ENCODE peak calls at places on chromosomes 12 and 14, in eight cellular contexts. X is heart right ventricle, G is adipocyte, A is Karpas-422, B is esophagus squamous epithelium, Y is Peyer's patch, P is Caco-2, Q is stomach. M is an unnamed sample. For H3K36me3, the result is how much of the 10 kb centered on the place peaks cover.

GRCh38 chr12:24728826-24729225 is 220.1 kb downstream of the BCAT1 start:
- DNase-seq in X (no peak), G (no peak), A (no peak), B (no peak), Y (no peak), P (no peak), Q (no peak), M (no peak)

GRCh38 chr12:45989857-45990467 is 412 bp downstream of the SCAF11 start:
- DNase-seq in X (peak), G (peak), A (peak), B (no peak), Y (peak), P (no peak), Q (peak), M (peak)

GRCh38 chr14:71824816-71825215 is 107.4 kb upstream of the RGS6 start:
- DNase-seq in X (no peak), G (no peak), A (no peak), B (no peak), Y (no peak), P (no peak), Q (no peak), M (no peak)

GRCh38 chr12:30965613-30965985 is 39.1 kb downstream of the TSPAN11 start:
- DNase-seq in X (no peak), G (no peak), A (no peak), B (no peak), Y (no peak), P (peak), Q (peak), M (no peak)

GRCh38 chr14:100293497-100294212 is 12.6 kb downstream of the SLC25A29 start:
- DNase-seq in X (no peak), G (no peak), A (no peak), B (no peak), Y (no peak), P (no peak), Q (no peak), M (no peak)

GRCh38 chr12:91381309-91381804 is 198.7 kb upstream of the DCN start:
- DNase-seq in X (peak), G (peak), A (peak), B (no peak), Y (peak), P (no peak), Q (peak), M (no peak)

GRCh38 chr12:69151254-69151751 is 88.1 kb upstream of the CPSF6 start:
- DNase-seq in X (no peak), G (peak), A (no peak), B (no peak), Y (no peak), P (peak), Q (no peak), M (no peak)

GRCh38 chr14:68834816-68835215 is 41.9 kb upstream of the ZFP36L1 start:
- DNase-seq in X (no peak), G (no peak), A (no peak), B (no peak), Y (no peak), P (no peak), Q (no peak), M (no peak)

GRCh38 chr14:89912667-89913211 is 41.8 kb downstream of the EFCAB11 start:
- DNase-seq in X (no peak), G (peak), A (no peak), B (no peak), Y (no peak), P (peak), Q (no peak), M (peak)

GRCh38 chr14:89504084-89504483 is 87.1 kb upstream of the FOXN3 start:
- DNase-seq in X (no peak), G (peak), A (no peak), B (no peak), Y (no peak), P (no peak), Q (no peak), M (no peak)

GRCh38 chr12:54603173-54603814 is 14.8 kb upstream of the PPP1R1A start:
- DNase-seq in X (no peak), G (peak), A (peak), B (no peak), Y (peak), P (peak), Q (peak), M (peak)

GRCh38 chr12:55659486-55660385 is 23.0 kb downstream of the OR10P1 start:
- DNase-seq in X (no peak), G (peak), A (peak), B (no peak), Y (no peak), P (peak), Q (no peak), M (no peak)

GRCh38 chr14:92898732-92899131 is 24.2 kb upstream of the CHGA start:
- DNase-seq in X (no peak), G (no peak), A (no peak), B (no peak), Y (no peak), P (no peak), Q (no peak), M (no peak)

GRCh38 chr12:116317986-116318737 is 40.7 kb upstream of the MED13L start:
- DNase-seq in X (no peak), G (no peak), A (no peak), B (no peak), Y (no peak), P (no peak), Q (peak), M (no peak)

GRCh38 chr12:38906482-38907170 is 1.2 kb upstream of the CPNE8 start:
- DNase-seq in X (peak), G (peak), A (no peak), B (peak), Y (peak), P (peak), Q (peak), M (peak)

GRCh38 chr12:1634149-1634548 is 5.1 kb downstream of the WNT5B start:
- DNase-seq in X (no peak), G (no peak), A (no peak), B (no peak), Y (no peak), P (no peak), Q (no peak), M (no peak)

GRCh38 chr14:45426685-45427282 is 173.8 kb upstream of the MIS18BP1 start:
- DNase-seq in X (no peak), G (peak), A (peak), B (no peak), Y (no peak), P (peak), Q (no peak), M (no peak)

GRCh38 chr12:75844985-75845384 is 186.6 kb downstream of the PHLDA1 start:
- DNase-seq in X (no peak), G (no peak), A (no peak), B (no peak), Y (no peak), P (no peak), Q (no peak), M (no peak)

GRCh38 chr12:120853188-120853587 is 51.0 kb downstream of the SPPL3 start:
- DNase-seq in X (no peak), G (peak), A (no peak), B (no peak), Y (no peak), P (no peak), Q (no peak), M (no peak)

GRCh38 chr12:8681129-8681902 is 16.5 kb upstream of the RIMKLB start:
- DNase-seq in X (no peak), G (peak), A (no peak), B (no peak), Y (peak), P (peak), Q (no peak), M (no peak)

GRCh38 chr14:36512585-36513003 is 7.4 kb downstream of the NKX2-1 start:
- DNase-seq in X (no peak), G (no peak), A (no peak), B (no peak), Y (no peak), P (no peak), Q (no peak), M (no peak)

GRCh38 chr12:84919271-84919670 is 6.7 kb upstream of the SLC6A15 start:
- DNase-seq in X (no peak), G (no peak), A (no peak), B (no peak), Y (no peak), P (no peak), Q (no peak), M (no peak)

GRCh38 chr14:51224551-51224950 is 15.5 kb upstream of the TMX1 start:
- DNase-seq in X (no peak), G (peak), A (no peak), B (no peak), Y (no peak), P (no peak), Q (no peak), M (no peak)

GRCh38 chr12:131388164-131388795 is 322.6 kb upstream of the SFSWAP start:
- DNase-seq in X (no peak), G (no peak), A (peak), B (no peak), Y (no peak), P (no peak), Q (no peak), M (no peak)

GRCh38 chr14:74562515-74563232 is 49.4 kb downstream of the LTBP2 start:
- DNase-seq in X (no peak), G (peak), A (no peak), B (no peak), Y (no peak), P (peak), Q (no peak), M (no peak)

GRCh38 chr12:47814539-47815170 is 5.0 kb downstream of the HDAC7 start:
- DNase-seq in X (no peak), G (no peak), A (peak), B (no peak), Y (no peak), P (no peak), Q (no peak), M (no peak)

GRCh38 chr12:3182426-3182825 is 105.2 kb downstream of the TSPAN9 start:
- DNase-seq in X (no peak), G (no peak), A (no peak), B (no peak), Y (no peak), P (no peak), Q (no peak), M (no peak)

GRCh38 chr12:117043598-117043901 is 55.7 kb downstream of the TESC start:
- DNase-seq in X (no peak), G (no peak), A (no peak), B (no peak), Y (no peak), P (no peak), Q (no peak), M (no peak)

GRCh38 chr14:23827100-23827892 is 126.3 kb upstream of the DHRS4 start:
- DNase-seq in X (no peak), G (no peak), A (no peak), B (no peak), Y (no peak), P (no peak), Q (no peak), M (no peak)

GRCh38 chr14:24813819-24814259 is 179.8 kb upstream of the GZMB start:
- DNase-seq in X (no peak), G (no peak), A (no peak), B (no peak), Y (no peak), P (no peak), Q (no peak), M (no peak)

GRCh38 chr12:5997260-5997659 is 52.2 kb upstream of the ANO2 start:
- DNase-seq in X (no peak), G (no peak), A (no peak), B (no peak), Y (no peak), P (no peak), Q (no peak), M (no peak)

DNA sequence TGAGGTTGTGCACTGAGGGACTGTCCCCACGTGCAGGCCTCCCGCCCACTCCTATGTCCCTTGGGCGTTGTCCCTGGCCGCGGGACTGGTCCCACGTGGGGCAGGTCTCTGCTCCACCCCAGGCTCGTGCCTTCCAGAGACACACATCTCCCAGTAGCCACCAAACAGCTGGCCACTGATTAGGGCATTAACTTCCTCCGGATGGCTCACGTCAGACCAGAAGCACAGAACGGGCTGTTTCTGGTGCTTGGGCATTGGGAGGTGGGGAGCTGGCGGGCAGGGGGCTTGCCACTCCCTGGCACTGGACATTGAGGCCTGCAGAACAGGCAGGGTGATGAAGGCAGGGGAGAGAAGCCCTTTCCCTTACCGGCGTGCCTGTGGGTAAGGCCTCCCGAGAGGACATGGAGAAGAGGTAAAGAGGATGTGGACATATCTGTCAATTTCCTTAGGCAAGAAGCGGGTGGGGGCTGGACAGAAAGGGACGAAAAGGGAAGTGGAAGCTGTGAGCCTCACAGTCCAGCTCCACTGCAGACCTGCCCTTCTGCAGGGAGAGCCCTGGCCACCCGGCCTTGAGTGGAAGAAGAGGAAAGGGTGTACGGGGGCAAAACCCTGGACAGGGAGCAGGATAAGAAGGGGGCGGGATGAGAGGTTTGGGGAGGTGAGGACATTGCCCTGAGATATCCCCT is 101.2 kb downstream of the NINJ2 start:
- DNase-seq in X (no peak), G (no peak), A (no peak), B (peak), Y (no peak), P (no peak), Q (no peak), M (no peak)
- H3K36me3 ChIP-seq in X (under half), G (under half), A (under half), B (under half), Y (under half), P (under half), Q (under half), M (under half)

DNA sequence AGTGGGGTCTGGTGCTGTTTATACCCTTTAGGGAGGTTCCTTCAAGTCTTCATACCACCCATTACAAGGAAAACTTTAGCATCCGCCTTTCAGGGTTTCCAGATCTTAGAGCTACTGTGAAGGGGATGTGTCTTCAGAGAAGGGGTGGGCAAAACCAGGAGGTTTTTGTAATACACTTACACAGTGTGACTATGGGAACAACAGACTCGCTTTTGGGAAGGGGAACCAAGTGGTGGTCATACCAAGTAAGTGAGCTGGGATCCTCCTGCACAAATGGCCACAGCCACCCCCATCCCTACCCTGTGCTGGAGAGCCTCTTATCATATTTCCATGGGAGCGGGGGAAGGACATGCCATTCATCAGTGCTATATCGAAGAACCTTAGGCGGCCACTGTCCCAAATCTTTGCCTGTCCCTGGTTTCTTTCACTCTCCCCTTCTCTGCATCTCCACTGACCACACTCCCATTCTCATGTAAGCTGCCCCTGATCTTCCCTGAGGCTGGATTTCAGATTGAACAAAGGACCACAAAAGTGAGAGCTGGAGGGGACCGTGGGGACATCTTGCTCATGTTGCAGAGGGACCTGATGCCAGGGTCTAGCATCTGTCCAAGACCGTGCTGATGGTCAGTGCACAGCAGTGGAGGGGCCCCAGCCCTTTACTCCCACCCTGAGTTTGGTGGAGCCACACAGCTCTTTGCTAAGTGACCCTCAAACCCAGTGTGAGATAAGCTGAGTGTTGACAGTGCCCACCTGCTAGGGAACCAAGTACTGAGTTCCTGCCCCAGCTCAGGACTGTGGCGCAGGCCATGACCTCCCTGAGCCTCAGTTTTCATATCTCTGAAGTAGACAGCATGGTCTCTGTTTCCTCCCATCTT is 51.4 kb downstream of the DAD1 start:
- DNase-seq in X (no peak), G (no peak), A (no peak), B (no peak), Y (no peak), P (no peak), Q (no peak), M (no peak)
- H3K36me3 ChIP-seq in X (under half), G (under half), A (under half), B (under half), Y (under half), P (under half), Q (under half), M (under half)

GRCh38 chr14:20391505-20391904 is 21.8 kb downstream of the TEP1 start:
- DNase-seq in X (no peak), G (no peak), A (no peak), B (no peak), Y (no peak), P (no peak), Q (no peak), M (no peak)
- H3K36me3 ChIP-seq in X (half or more), G (half or more), A (under half), B (half or more), Y (under half), P (under half), Q (half or more), M (half or more)

GRCh38 chr12:49037947-49038237 is 19.3 kb upstream of the PRKAG1 start:
- DNase-seq in X (peak), G (no peak), A (no peak), B (no peak), Y (no peak), P (no peak), Q (no peak), M (no peak)
- H3K36me3 ChIP-seq in X (half or more), G (half or more), A (under half), B (half or more), Y (under half), P (under half), Q (half or more), M (half or more)

GRCh38 chr14:56386024-56386423 is 193.6 kb upstream of the TMEM260 start:
- DNase-seq in X (no peak), G (no peak), A (no peak), B (no peak), Y (no peak), P (no peak), Q (no peak), M (no peak)
- H3K36me3 ChIP-seq in X (under half), G (under half), A (under half), B (under half), Y (under half), P (under half), Q (under half), M (under half)

GRCh38 chr14:49487238-49487637 is 98.9 kb downstream of the RPS29 start:
- DNase-seq in X (no peak), G (no peak), A (no peak), B (no peak), Y (no peak), P (no peak), Q (no peak), M (no peak)
- H3K36me3 ChIP-seq in X (under half), G (under half), A (under half), B (under half), Y (under half), P (under half), Q (under half), M (under half)

GRCh38 chr14:67392728-67393314 is 19.1 kb downstream of the PLEK2 start:
- DNase-seq in X (no peak), G (no peak), A (no peak), B (no peak), Y (no peak), P (no peak), Q (no peak), M (no peak)
- H3K36me3 ChIP-seq in X (under half), G (under half), A (under half), B (under half), Y (under half), P (under half), Q (under half), M (under half)

GRCh38 chr12:102462803-102463499 is 17.4 kb downstream of the IGF1 start:
- DNase-seq in X (no peak), G (peak), A (no peak), B (no peak), Y (no peak), P (no peak), Q (no peak), M (no peak)

GRCh38 chr12:102465762-102466560 is 14.4 kb downstream of the IGF1 start:
- DNase-seq in X (no peak), G (no peak), A (no peak), B (no peak), Y (no peak), P (no peak), Q (no peak), M (no peak)

GRCh38 chr12:102470964-102471363 is 9.4 kb downstream of the IGF1 start:
- DNase-seq in X (no peak), G (no peak), A (no peak), B (no peak), Y (no peak), P (no peak), Q (no peak), M (no peak)

GRCh38 chr12:102463659-102464249 is 16.6 kb downstream of the IGF1 start:
- DNase-seq in X (no peak), G (no peak), A (no peak), B (no peak), Y (no peak), P (no peak), Q (no peak), M (no peak)

DNA sequence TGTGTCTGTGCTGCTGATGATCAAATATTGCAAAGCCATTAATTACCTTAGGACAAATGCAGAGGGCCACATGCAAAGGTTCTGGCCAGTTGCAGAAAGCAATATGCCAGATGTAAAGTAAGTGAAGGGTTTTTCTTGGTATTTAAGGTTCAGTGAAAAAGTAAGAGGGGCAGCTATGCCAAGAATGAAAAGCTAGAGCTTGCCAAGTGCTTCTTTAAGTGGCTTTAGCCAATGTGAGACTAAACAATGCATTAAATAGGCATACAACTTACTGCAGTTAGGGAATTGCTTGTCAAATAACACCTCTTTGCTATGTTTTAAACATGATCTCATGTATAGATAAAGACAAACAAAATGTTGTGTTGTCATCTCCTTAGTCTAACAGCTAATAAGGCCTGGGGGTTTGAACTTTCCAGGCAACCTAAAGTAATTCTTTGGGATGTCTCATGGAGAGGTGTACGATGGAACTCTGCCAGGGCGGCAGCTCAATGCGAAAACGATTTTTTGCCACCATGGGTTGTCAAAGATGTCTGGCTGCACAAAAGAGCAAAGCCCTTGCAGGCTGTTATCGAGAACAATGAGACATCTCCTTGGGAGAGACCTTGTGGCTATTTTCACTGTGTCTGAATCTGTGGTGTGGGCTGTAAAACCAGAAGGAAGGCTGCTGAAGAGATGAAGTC is 12.0 kb downstream of the IGF1 start:
- DNase-seq in X (no peak), G (peak), A (no peak), B (no peak), Y (no peak), P (no peak), Q (no peak), M (no peak)
- H3K36me3 ChIP-seq in X (under half), G (under half), A (under half), B (under half), Y (under half), P (under half), Q (under half), M (under half)

M was measured in thoracic aorta.